ENCODE peak calls at places on chromosomes 6 and 20, in six cellular contexts. One of them, this sample, is unnamed.
A peak's percentile ranks its signal among the peaks of the same experiment; 100 is the strongest.

GRCh38 chr6:129031051-129031599 is 148.2 kb downstream of the LAMA2 start:
- DNase-seq in AG09309: peak; percentile 90
- DNase-seq in GM13977: no peak
- DNase-seq in skeletal muscle cell: peak; percentile 56
- DNase-seq in stimulated activated CD4-positive, alpha-beta T cell treated with anti-CD3 and anti-CD28 coated beads, Interleukin-2, amount 100 ng/mL, for 48 hours: no peak
- DNase-seq in NCI-H1436: no peak
- DNase-seq in this sample: no peak

GRCh38 chr20:40980106-40980827 is 48.4 kb upstream of the TOP1 start:
- DNase-seq in AG09309: no peak
- DNase-seq in GM13977: no peak
- DNase-seq in skeletal muscle cell: peak; percentile 43
- DNase-seq in stimulated activated CD4-positive, alpha-beta T cell treated with anti-CD3 and anti-CD28 coated beads, Interleukin-2, amount 100 ng/mL, for 48 hours: no peak
- DNase-seq in NCI-H1436: no peak
- DNase-seq in this sample: no peak

GRCh38 chr6:125974214-125974866 is 12.0 kb upstream of the TRMT11 start:
- DNase-seq in AG09309: no peak
- DNase-seq in GM13977: no peak
- DNase-seq in skeletal muscle cell: no peak
- DNase-seq in stimulated activated CD4-positive, alpha-beta T cell treated with anti-CD3 and anti-CD28 coated beads, Interleukin-2, amount 100 ng/mL, for 48 hours: no peak
- DNase-seq in NCI-H1436: peak; percentile 53
- DNase-seq in this sample: no peak

GRCh38 chr6:98579941-98580340 is 254.4 kb upstream of the POU3F2 start:
- DNase-seq in AG09309: no peak
- DNase-seq in GM13977: no peak
- DNase-seq in skeletal muscle cell: no peak
- DNase-seq in stimulated activated CD4-positive, alpha-beta T cell treated with anti-CD3 and anti-CD28 coated beads, Interleukin-2, amount 100 ng/mL, for 48 hours: no peak
- DNase-seq in NCI-H1436: no peak
- DNase-seq in this sample: no peak

GRCh38 chr6:51930602-51931001 is 156.8 kb downstream of the PKHD1 start:
- DNase-seq in AG09309: no peak
- DNase-seq in GM13977: no peak
- DNase-seq in skeletal muscle cell: no peak
- DNase-seq in stimulated activated CD4-positive, alpha-beta T cell treated with anti-CD3 and anti-CD28 coated beads, Interleukin-2, amount 100 ng/mL, for 48 hours: no peak
- DNase-seq in NCI-H1436: no peak
- DNase-seq in this sample: no peak

GRCh38 chr20:49894073-49894470 is 21.3 kb downstream of the SPATA2 start:
- DNase-seq in AG09309: no peak
- DNase-seq in GM13977: peak; percentile 63
- DNase-seq in skeletal muscle cell: no peak
- DNase-seq in stimulated activated CD4-positive, alpha-beta T cell treated with anti-CD3 and anti-CD28 coated beads, Interleukin-2, amount 100 ng/mL, for 48 hours: peak; percentile 28
- DNase-seq in NCI-H1436: no peak
- DNase-seq in this sample: no peak

GRCh38 chr6:169801396-169802160 is 50.2 kb downstream of the ERMARD start:
- DNase-seq in AG09309: no peak
- DNase-seq in GM13977: no peak
- DNase-seq in skeletal muscle cell: no peak
- DNase-seq in stimulated activated CD4-positive, alpha-beta T cell treated with anti-CD3 and anti-CD28 coated beads, Interleukin-2, amount 100 ng/mL, for 48 hours: no peak
- DNase-seq in NCI-H1436: no peak
- DNase-seq in this sample: no peak

GRCh38 chr6:132443206-132443605 is 41.9 kb upstream of the MOXD1 start:
- DNase-seq in AG09309: peak; percentile 66
- DNase-seq in GM13977: no peak
- DNase-seq in skeletal muscle cell: no peak
- DNase-seq in stimulated activated CD4-positive, alpha-beta T cell treated with anti-CD3 and anti-CD28 coated beads, Interleukin-2, amount 100 ng/mL, for 48 hours: no peak
- DNase-seq in NCI-H1436: no peak
- DNase-seq in this sample: no peak

GRCh38 chr6:144259988-144260387 is 25.1 kb upstream of the UTRN start:
- DNase-seq in AG09309: peak; percentile 70
- DNase-seq in GM13977: no peak
- DNase-seq in skeletal muscle cell: no peak
- DNase-seq in stimulated activated CD4-positive, alpha-beta T cell treated with anti-CD3 and anti-CD28 coated beads, Interleukin-2, amount 100 ng/mL, for 48 hours: no peak
- DNase-seq in NCI-H1436: no peak
- DNase-seq in this sample: no peak

GRCh38 chr6:10520468-10520867 is 683 bp upstream of the GCNT2 start:
- DNase-seq in AG09309: no peak
- DNase-seq in GM13977: no peak
- DNase-seq in skeletal muscle cell: no peak
- DNase-seq in stimulated activated CD4-positive, alpha-beta T cell treated with anti-CD3 and anti-CD28 coated beads, Interleukin-2, amount 100 ng/mL, for 48 hours: no peak
- DNase-seq in NCI-H1436: no peak
- DNase-seq in this sample: no peak

GRCh38 chr20:51804754-51805153 is 2.4 kb upstream of the SALL4 start:
- DNase-seq in AG09309: no peak
- DNase-seq in GM13977: no peak
- DNase-seq in skeletal muscle cell: no peak
- DNase-seq in stimulated activated CD4-positive, alpha-beta T cell treated with anti-CD3 and anti-CD28 coated beads, Interleukin-2, amount 100 ng/mL, for 48 hours: no peak
- DNase-seq in NCI-H1436: no peak
- DNase-seq in this sample: no peak

GRCh38 chr20:53984781-53985518 is 85.4 kb downstream of the BCAS1 start:
- DNase-seq in AG09309: no peak
- DNase-seq in GM13977: no peak
- DNase-seq in skeletal muscle cell: no peak
- DNase-seq in stimulated activated CD4-positive, alpha-beta T cell treated with anti-CD3 and anti-CD28 coated beads, Interleukin-2, amount 100 ng/mL, for 48 hours: no peak
- DNase-seq in NCI-H1436: no peak
- DNase-seq in this sample: no peak

GRCh38 chr6:46246727-46247126 is 75.9 kb upstream of the ENPP5 start:
- DNase-seq in AG09309: no peak
- DNase-seq in GM13977: no peak
- DNase-seq in skeletal muscle cell: no peak
- DNase-seq in stimulated activated CD4-positive, alpha-beta T cell treated with anti-CD3 and anti-CD28 coated beads, Interleukin-2, amount 100 ng/mL, for 48 hours: no peak
- DNase-seq in NCI-H1436: no peak
- DNase-seq in this sample: no peak

This sample was measured in NCI-H1930.